ENCODE peak calls at places on chromosome 18, in four cellular contexts. Q, V, C and L are unnamed samples.

GRCh38 chr18:2083691-2084090 is 487.6 kb downstream of the METTL4 start:
- DNase-seq in Q (peak), V (no peak), C (no peak), L (no peak)

GRCh38 chr18:50944245-50944917 is 23.5 kb upstream of the ELAC1 start:
- DNase-seq in Q (no peak), V (no peak), C (no peak), L (no peak)

GRCh38 chr18:74512321-74513053 is 16.3 kb downstream of the CNDP2 start:
- DNase-seq in Q (no peak), V (no peak), C (no peak), L (no peak)

GRCh38 chr18:34970106-34970505 is 71.1 kb upstream of the MAPRE2 start:
- DNase-seq in Q (no peak), V (no peak), C (no peak), L (no peak)

GRCh38 chr18:478679-479078 is 21.8 kb downstream of the COLEC12 start:
- DNase-seq in Q (peak), V (no peak), C (no peak), L (no peak)

GRCh38 chr18:68796936-68797690 is 767 bp upstream of the CCDC102B start:
- DNase-seq in Q (no peak), V (peak), C (no peak), L (no peak)

GRCh38 chr18:50820901-50821520 is 1.2 kb upstream of the MRO start:
- DNase-seq in Q (no peak), V (no peak), C (no peak), L (no peak)

GRCh38 chr18:33820517-33821368 is 242.7 kb downstream of the ASXL3 start:
- DNase-seq in Q (no peak), V (no peak), C (peak), L (no peak)

GRCh38 chr18:58525517-58525916 is 103.4 kb downstream of the ALPK2 start:
- DNase-seq in Q (no peak), V (no peak), C (no peak), L (no peak)

GRCh38 chr18:74334242-74334893 is 18.7 kb downstream of the C18orf63 start:
- DNase-seq in Q (no peak), V (no peak), C (no peak), L (no peak)

GRCh38 chr18:8121091-8121490 is 488.1 kb upstream of the RAB12 start:
- DNase-seq in Q (no peak), V (no peak), C (no peak), L (no peak)

GRCh38 chr18:79068946-79069791 is at the start of gene ATP9B:
- DNase-seq in Q (peak), V (peak), C (peak), L (peak)

GRCh38 chr18:59697236-59697932 is at the start of gene CCBE1:
- DNase-seq in Q (peak), V (no peak), C (peak), L (peak)

GRCh38 chr18:2715990-2716389 is 60.5 kb downstream of the SMCHD1 start:
- DNase-seq in Q (no peak), V (no peak), C (no peak), L (no peak)

GRCh38 chr18:42030586-42031182 is 75.7 kb downstream of the PIK3C3 start:
- DNase-seq in Q (peak), V (peak), C (no peak), L (no peak)

GRCh38 chr18:35515460-35516130 is 17.8 kb upstream of the INO80C start:
- DNase-seq in Q (no peak), V (no peak), C (no peak), L (no peak)

GRCh38 chr18:67467188-67467587 is 49.3 kb downstream of the DSEL start:
- DNase-seq in Q (no peak), V (no peak), C (no peak), L (no peak)

GRCh38 chr18:77132369-77133050 is at the start of gene MBP:
- DNase-seq in Q (no peak), V (peak), C (peak), L (no peak)

GRCh38 chr18:3037423-3037915 is 24.5 kb upstream of the LPIN2 start:
- DNase-seq in Q (peak), V (peak), C (no peak), L (no peak)

GRCh38 chr18:59814872-59815271 is 84.9 kb upstream of the PMAIP1 start:
- DNase-seq in Q (no peak), V (peak), C (no peak), L (no peak)

GRCh38 chr18:5542393-5543035 is 1.3 kb downstream of the EPB41L3 start:
- DNase-seq in Q (no peak), V (no peak), C (peak), L (no peak)

GRCh38 chr18:79606621-79607331 is 72.8 kb upstream of the CTDP1 start:
- DNase-seq in Q (no peak), V (no peak), C (no peak), L (no peak)

DNA sequence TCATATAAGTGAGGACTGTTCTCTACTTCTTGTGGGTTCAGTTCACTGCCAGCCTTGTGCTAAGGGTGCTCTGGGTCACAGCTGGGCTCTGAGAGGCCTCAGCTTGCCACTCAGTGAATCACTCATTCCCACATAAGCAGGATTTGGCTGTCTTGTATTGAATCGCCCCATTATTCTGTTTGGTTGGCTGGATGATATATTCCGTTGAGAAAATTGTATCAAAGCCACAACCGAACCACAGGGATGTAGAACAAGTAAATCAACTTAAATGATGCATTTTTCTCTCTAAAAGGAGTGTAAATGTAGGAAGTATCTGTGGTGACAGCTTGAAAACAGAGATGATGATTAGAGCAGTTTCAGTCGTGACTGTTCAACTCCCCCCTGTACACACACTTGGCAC is 39.6 kb downstream of the TTC39C start:
- DNase-seq in Q (no peak), V (peak), C (no peak), L (no peak)
- TF ChIP-seq CTCF in Q (no peak), V (no peak), C (no peak), L (no peak)

GRCh38 chr18:12534820-12535219 is 123.1 kb downstream of the SPIRE1 start:
- DNase-seq in Q (no peak), V (no peak), C (no peak), L (no peak)

GRCh38 chr18:12532661-12533060 is 124.9 kb downstream of the PRELID3A start:
- DNase-seq in Q (no peak), V (no peak), C (no peak), L (no peak)

DNA sequence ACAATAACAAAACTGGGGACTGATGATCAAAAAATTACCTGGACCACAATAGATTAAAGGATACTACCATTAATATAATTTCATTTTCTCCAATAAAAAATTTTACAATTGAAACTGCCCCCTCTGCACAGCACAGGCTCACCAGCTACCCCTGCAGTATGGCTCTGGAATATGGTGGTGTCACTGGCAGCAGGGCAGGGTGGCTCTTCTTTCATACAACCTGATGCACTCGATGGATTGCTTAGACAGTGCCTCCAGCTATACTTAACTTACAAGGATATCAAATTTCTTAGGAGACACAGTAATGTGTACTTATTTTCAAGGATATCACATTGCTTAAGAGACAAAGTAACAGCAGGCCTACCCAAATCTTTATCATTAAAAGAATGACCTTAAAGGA is 124.0 kb downstream of the PRELID3A start:
- DNase-seq in Q (no peak), V (no peak), C (no peak), L (no peak)
- TF ChIP-seq CTCF in Q (peak), V (no peak), C (no peak), L (no peak)

GRCh38 chr18:13836559-13836958 is 12.6 kb downstream of the MC5R start:
- DNase-seq in Q (no peak), V (no peak), C (no peak), L (no peak)

GRCh38 chr18:13835202-13835601 is 11.3 kb downstream of the MC5R start:
- DNase-seq in Q (no peak), V (no peak), C (no peak), L (no peak)

GRCh38 chr18:13826209-13826608 is 2.3 kb downstream of the MC5R start:
- DNase-seq in Q (no peak), V (no peak), C (no peak), L (no peak)

GRCh38 chr18:13834501-13835015 is 10.6 kb downstream of the MC5R start:
- DNase-seq in Q (no peak), V (no peak), C (no peak), L (no peak)

GRCh38 chr18:13831864-13832508 is 8.0 kb downstream of the MC5R start:
- DNase-seq in Q (peak), V (peak), C (no peak), L (no peak)
- TF ChIP-seq CTCF in Q (peak), V (no peak), C (peak), L (no peak)

GRCh38 chr18:43277164-43277600 is at the start of gene SYT4:
- DNase-seq in Q (peak), V (peak), C (peak), L (no peak)
- TF ChIP-seq CTCF in Q (no peak), V (no peak), C (no peak), L (no peak)

GRCh38 chr18:45850021-45850420 is 24.5 kb downstream of the SIGLEC15 start:
- DNase-seq in Q (no peak), V (no peak), C (no peak), L (no peak)
- TF ChIP-seq CTCF in Q (peak), V (peak), C (peak), L (no peak)

GRCh38 chr18:6778459-6778858 is 48.9 kb downstream of the ARHGAP28 start:
- DNase-seq in Q (no peak), V (no peak), C (no peak), L (no peak)
- TF ChIP-seq CTCF in Q (no peak), V (no peak), C (no peak), L (no peak)

GRCh38 chr18:63317556-63317946 is 2.0 kb downstream of the BCL2 start:
- DNase-seq in Q (no peak), V (no peak), C (no peak), L (no peak)

GRCh38 chr18:63318882-63319382 is 637 bp downstream of the BCL2 start:
- DNase-seq in Q (no peak), V (no peak), C (no peak), L (no peak)

GRCh38 chr18:63316612-63317555 is 2.7 kb downstream of the BCL2 start:
- DNase-seq in Q (no peak), V (no peak), C (no peak), L (no peak)

GRCh38 chr18:63319383-63320040 is at the start of gene BCL2:
- DNase-seq in Q (peak), V (peak), C (no peak), L (peak)

GRCh38 chr18:63317982-63318881 is 1.3 kb downstream of the BCL2 start:
- DNase-seq in Q (no peak), V (peak), C (peak), L (no peak)
- TF ChIP-seq CTCF in Q (no peak), V (peak), C (peak), L (no peak)

DNA sequence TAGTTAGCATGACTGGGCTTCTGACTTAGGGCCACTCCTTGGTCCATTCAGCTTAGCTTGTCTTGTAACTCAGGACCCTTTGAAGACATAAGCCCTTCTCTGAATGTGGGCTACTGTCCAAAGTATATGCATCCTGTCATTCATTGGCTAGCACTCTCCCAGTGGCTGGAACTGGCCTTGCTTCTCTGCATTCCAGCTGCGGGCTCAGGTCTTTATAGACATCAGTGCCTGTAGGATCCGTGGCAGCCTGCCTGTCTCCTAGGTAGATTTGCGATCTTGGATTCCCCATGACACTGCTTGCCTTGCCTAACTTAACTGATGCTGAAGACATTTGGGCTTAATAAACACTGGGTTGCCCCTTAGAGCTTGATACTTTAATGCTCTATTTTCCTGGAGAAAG is 170.1 kb downstream of the DCC start:
- DNase-seq in Q (no peak), V (no peak), C (no peak), L (no peak)
- TF ChIP-seq CTCF in Q (no peak), V (no peak), C (no peak), L (no peak)